ENCODE peak calls at places on chromosome 3, in four cellular contexts. I is HL-60, V is GM12878, R is K562. P is an unnamed sample.

GRCh38 chr3:36824443-36824842 is 60.1 kb upstream of the DCLK3 start:
- DNase-seq in I (no peak), V (no peak), R (no peak), P (no peak)

GRCh38 chr3:190912736-190913135 is 50.2 kb upstream of the GMNC start:
- DNase-seq in I (no peak), V (no peak), R (no peak), P (no peak)

GRCh38 chr3:71423151-71423906 is 160.2 kb downstream of the FOXP1 start:
- DNase-seq in I (no peak), V (no peak), R (peak), P (no peak)

GRCh38 chr3:131811481-131811880 is 223.3 kb downstream of the CPNE4 start:
- DNase-seq in I (no peak), V (no peak), R (no peak), P (no peak)

GRCh38 chr3:191721390-191721801 is 260.4 kb downstream of the PYDC2 start:
- DNase-seq in I (no peak), V (no peak), R (no peak), P (no peak)

GRCh38 chr3:63814300-63814699 is 4.8 kb upstream of the C3orf49 start:
- DNase-seq in I (no peak), V (no peak), R (no peak), P (no peak)

GRCh38 chr3:102532901-102533300 is 98.1 kb downstream of the ZPLD1 start:
- DNase-seq in I (peak), V (no peak), R (no peak), P (no peak)

GRCh38 chr3:157159037-157159761 is 748 bp downstream of the CCNL1 start:
- DNase-seq in I (peak), V (no peak), R (no peak), P (no peak)

GRCh38 chr3:139518926-139519842 is 20.4 kb downstream of the RBP1 start:
- DNase-seq in I (no peak), V (no peak), R (no peak), P (no peak)

GRCh38 chr3:155370764-155371503 is 77.5 kb upstream of the STRIT1 start:
- DNase-seq in I (no peak), V (no peak), R (no peak), P (no peak)

GRCh38 chr3:88180398-88180999 is 30.7 kb downstream of the C3orf38 start:
- DNase-seq in I (peak), V (peak), R (no peak), P (peak)

GRCh38 chr3:37905987-37906674 is 44.5 kb downstream of the CTDSPL start:
- DNase-seq in I (no peak), V (no peak), R (no peak), P (no peak)

GRCh38 chr3:135895106-135895733 is 70.3 kb upstream of the PPP2R3A start:
- DNase-seq in I (peak), V (peak), R (peak), P (peak)

GRCh38 chr3:182133752-182134151 is 422.0 kb downstream of the SOX2 start:
- DNase-seq in I (no peak), V (no peak), R (no peak), P (no peak)

GRCh38 chr3:48759071-48759470 is 42.0 kb upstream of the IP6K2 start:
- DNase-seq in I (no peak), V (no peak), R (no peak), P (no peak)

GRCh38 chr3:39108309-39108708 is 829 bp downstream of the TTC21A start:
- DNase-seq in I (no peak), V (peak), R (no peak), P (peak)

GRCh38 chr3:132926098-132926497 is 112.1 kb upstream of the TMEM108 start:
- DNase-seq in I (no peak), V (no peak), R (no peak), P (no peak)

GRCh38 chr3:154125378-154126030 is 4.3 kb downstream of the ARHGEF26 start:
- DNase-seq in I (no peak), V (no peak), R (no peak), P (no peak)

GRCh38 chr3:157499342-157499963 is 3.8 kb downstream of the VEPH1 start:
- DNase-seq in I (no peak), V (no peak), R (no peak), P (no peak)

GRCh38 chr3:110774496-110775265 is 296.9 kb upstream of the NECTIN3 start:
- DNase-seq in I (no peak), V (no peak), R (no peak), P (no peak)

GRCh38 chr3:20057612-20058180 is 17.4 kb downstream of the KAT2B start:
- DNase-seq in I (no peak), V (no peak), R (no peak), P (no peak)

GRCh38 chr3:168807426-168807825 is 711.7 kb upstream of the GOLIM4 start:
- DNase-seq in I (no peak), V (no peak), R (no peak), P (no peak)

GRCh38 chr3:168803536-168803935 is 707.8 kb upstream of the GOLIM4 start:
- DNase-seq in I (no peak), V (no peak), R (no peak), P (no peak)

GRCh38 chr3:168802761-168803160 is 707.0 kb upstream of the GOLIM4 start:
- DNase-seq in I (no peak), V (no peak), R (no peak), P (no peak)

GRCh38 chr3:168796339-168796738 is 700.6 kb upstream of the GOLIM4 start:
- DNase-seq in I (no peak), V (no peak), R (no peak), P (no peak)

DNA sequence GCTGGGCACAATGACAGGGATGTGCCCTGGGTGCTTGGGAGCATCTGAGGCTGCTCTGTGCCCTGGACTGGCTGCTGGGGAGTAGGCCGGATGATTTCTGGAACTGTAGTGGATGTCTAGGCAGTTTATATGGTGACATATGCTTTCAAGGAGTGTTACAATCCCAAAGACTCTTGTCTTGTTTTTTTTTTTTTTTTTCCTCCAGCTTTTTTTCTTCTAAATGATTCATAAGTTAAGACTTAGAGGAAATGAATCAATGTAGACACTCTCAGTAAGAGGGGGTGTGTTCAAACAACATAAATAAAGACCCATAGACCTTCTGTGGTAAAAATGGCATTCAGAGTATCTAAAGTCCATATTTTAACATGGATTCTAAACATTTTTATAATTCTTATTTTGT is 706.1 kb upstream of the GOLIM4 start:
- DNase-seq in I (no peak), V (no peak), R (no peak), P (no peak)
- TF ChIP-seq SPI1 in I (no peak), V (no peak), R (no peak), P (no peak)

GRCh38 chr3:149581681-149582349 is 76.0 kb downstream of the WWTR1 start:
- DNase-seq in I (no peak), V (no peak), R (no peak), P (no peak)
- TF ChIP-seq SPI1 in I (no peak), V (no peak), R (no peak), P (no peak)

GRCh38 chr3:187040637-187041361 is 98.5 kb downstream of the RPL39L start:
- DNase-seq in I (no peak), V (no peak), R (no peak), P (no peak)
- TF ChIP-seq SPI1 in I (no peak), V (no peak), R (no peak), P (no peak)

GRCh38 chr3:18641916-18642315 is 216.8 kb upstream of the SATB1 start:
- DNase-seq in I (no peak), V (no peak), R (no peak), P (no peak)
- TF ChIP-seq SPI1 in I (no peak), V (no peak), R (no peak), P (no peak)

GRCh38 chr3:56962200-56962599 is 98.3 kb upstream of the SPATA12 start:
- DNase-seq in I (no peak), V (no peak), R (no peak), P (no peak)
- TF ChIP-seq SPI1 in I (no peak), V (no peak), R (no peak), P (no peak)

DNA sequence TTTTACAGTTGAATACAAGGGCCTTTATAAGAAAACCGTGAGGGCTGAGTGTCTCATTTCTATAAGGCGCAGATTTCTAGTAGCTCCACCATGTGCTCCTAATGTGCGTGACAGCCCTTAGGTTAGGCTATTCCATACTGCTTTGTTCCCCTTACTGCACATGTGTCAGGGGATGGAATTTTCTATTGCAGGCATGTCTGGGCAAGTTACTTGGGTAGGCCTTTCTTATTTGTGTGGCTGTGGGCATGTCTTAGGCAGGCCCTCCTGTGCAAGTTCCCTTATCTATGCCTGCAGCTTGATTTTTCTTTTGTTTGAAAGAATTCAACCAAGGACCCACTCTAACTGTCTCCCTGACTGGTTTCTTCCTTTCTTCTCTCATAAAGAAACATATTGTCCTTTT is 434.2 kb upstream of the CNTN3 start:
- DNase-seq in I (no peak), V (no peak), R (no peak), P (no peak)
- TF ChIP-seq SPI1 in I (no peak), V (no peak), R (no peak), P (no peak)

DNA sequence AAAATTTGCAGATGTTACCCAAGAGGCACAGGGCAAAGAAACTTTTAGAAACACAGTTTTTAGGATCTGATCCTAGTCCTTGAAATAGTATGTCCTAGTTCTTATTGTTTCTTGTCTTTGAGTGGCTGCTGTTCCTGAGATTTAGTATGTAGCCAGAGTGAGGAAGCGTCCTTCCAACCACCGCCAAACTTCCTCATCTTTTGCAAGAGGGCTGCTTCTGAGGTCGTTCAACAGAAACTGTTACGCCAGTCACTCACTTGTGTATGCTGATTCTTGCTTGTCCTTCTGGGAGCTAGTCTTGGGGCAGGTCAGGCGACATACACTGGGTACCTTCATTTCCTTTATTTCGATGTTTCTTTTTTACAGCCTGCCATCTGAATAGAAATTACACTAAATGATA is 577.3 kb upstream of the ZNF717 start:
- DNase-seq in I (peak), V (no peak), R (no peak), P (no peak)
- TF ChIP-seq SPI1 in I (peak), V (no peak), R (no peak), P (no peak)

DNA sequence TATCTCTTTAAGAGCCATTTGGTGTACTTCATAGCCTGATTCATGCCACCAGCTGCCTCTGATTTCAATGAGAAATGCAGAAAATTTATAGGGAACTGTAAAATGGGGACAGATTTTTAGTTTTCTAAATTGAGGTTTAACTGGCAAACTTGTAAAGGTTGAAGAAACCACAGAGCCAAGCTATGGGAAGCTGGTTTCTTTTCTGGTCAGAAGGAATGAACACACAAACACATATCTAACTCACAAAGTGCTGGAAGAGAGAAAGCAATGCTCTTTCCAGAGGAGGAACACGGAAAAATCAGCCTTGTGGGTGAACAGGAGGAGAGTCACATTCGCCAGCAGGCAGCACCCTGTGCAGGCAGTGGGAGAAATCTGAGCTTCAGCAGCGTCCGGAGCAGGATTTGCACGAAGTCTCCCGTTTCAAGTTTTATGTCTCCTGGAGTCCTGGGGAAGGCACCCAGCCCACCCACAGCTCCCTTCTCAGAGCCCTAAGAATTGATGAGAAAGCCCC is 481 bp downstream of the MASP1 start:
- DNase-seq in I (no peak), V (no peak), R (no peak), P (no peak)
- TF ChIP-seq SPI1 in I (no peak), V (no peak), R (no peak), P (no peak)

DNA sequence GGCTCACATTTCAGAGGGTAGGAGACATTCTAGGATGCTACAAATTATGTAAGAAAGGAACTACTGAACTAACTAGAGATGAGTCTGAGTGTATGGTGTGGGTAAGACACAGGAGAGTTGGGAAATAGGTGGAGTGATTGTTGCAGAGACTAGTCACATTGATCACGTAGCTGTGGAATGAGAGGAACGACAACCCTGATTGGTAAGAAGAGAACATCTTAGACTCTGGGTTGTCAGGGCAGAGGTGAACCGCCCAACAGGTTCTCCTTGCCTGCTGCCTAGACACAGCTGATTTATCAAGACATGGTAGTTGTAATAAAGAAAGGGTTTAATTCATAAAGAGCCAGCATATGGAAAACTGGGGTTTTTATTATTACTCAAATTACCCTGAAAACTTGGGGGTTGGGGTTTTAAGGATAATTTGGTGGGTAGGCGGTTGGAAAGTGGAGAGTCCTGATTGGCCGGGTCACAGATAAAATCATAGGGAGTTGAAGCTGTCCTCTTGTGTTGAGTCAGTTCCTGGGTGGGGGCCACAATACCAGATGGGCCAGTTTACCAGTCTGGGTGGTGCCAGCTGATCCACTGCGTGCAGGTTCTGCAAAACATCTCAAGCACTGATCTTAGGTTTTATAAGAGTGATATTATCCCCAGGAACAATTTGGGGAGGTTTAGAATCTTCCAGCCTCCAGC is 5.1 kb upstream of the ZNF662 start:
- DNase-seq in I (no peak), V (no peak), R (no peak), P (no peak)
- TF ChIP-seq SPI1 in I (no peak), V (no peak), R (no peak), P (no peak)

GRCh38 chr3:9448643-9449042 is 51.2 kb downstream of the SETD5 start:
- DNase-seq in I (no peak), V (no peak), R (no peak), P (no peak)
- TF ChIP-seq SPI1 in I (no peak), V (no peak), R (no peak), P (no peak)

P was measured in GM12891.